ENCODE peak calls at places on chromosome 12, in ten cellular contexts. One of them, this sample, is unnamed.

GRCh38 chr12:103956515-103957027 is 9.1 kb upstream of the TDG start:
- DNase-seq in stimulated activated CD4-positive, alpha-beta T cell treated with anti-CD3 and anti-CD28 coated beads, Interleukin-2, amount 100 ng/mL, for 48 hours: no peak
- DNase-seq in ELF-1: no peak
- DNase-seq in stimulated activated CD8-positive, alpha-beta memory T cell treated with anti-CD3 and anti-CD28 coated beads, Interleukin-12 subunit alpha, Interleukin-12 subunit beta, amount 100 ng/mL, for 4 hours: no peak
- DNase-seq in astrocyte of the spinal cord: no peak
- DNase-seq in CD4-positive, alpha-beta T cell: no peak
- DNase-seq in stromal cell of bone marrow: no peak
- DNase-seq in spleen: no peak
- DNase-seq in SW480: peak
- DNase-seq in NB4: no peak
- DNase-seq in this sample: no peak

GRCh38 chr12:14769462-14769836 is 33.8 kb downstream of the WBP11 start:
- DNase-seq in stimulated activated CD4-positive, alpha-beta T cell treated with anti-CD3 and anti-CD28 coated beads, Interleukin-2, amount 100 ng/mL, for 48 hours: no peak
- DNase-seq in ELF-1: peak
- DNase-seq in stimulated activated CD8-positive, alpha-beta memory T cell treated with anti-CD3 and anti-CD28 coated beads, Interleukin-12 subunit alpha, Interleukin-12 subunit beta, amount 100 ng/mL, for 4 hours: no peak
- DNase-seq in astrocyte of the spinal cord: peak
- DNase-seq in CD4-positive, alpha-beta T cell: no peak
- DNase-seq in stromal cell of bone marrow: no peak
- DNase-seq in spleen: peak
- DNase-seq in SW480: peak
- DNase-seq in NB4: no peak
- DNase-seq in this sample: peak

GRCh38 chr12:52232916-52233461 is at the start of gene KRT7:
- DNase-seq in stimulated activated CD4-positive, alpha-beta T cell treated with anti-CD3 and anti-CD28 coated beads, Interleukin-2, amount 100 ng/mL, for 48 hours: no peak
- DNase-seq in ELF-1: peak
- DNase-seq in stimulated activated CD8-positive, alpha-beta memory T cell treated with anti-CD3 and anti-CD28 coated beads, Interleukin-12 subunit alpha, Interleukin-12 subunit beta, amount 100 ng/mL, for 4 hours: no peak
- DNase-seq in astrocyte of the spinal cord: no peak
- DNase-seq in CD4-positive, alpha-beta T cell: no peak
- DNase-seq in stromal cell of bone marrow: no peak
- DNase-seq in spleen: no peak
- DNase-seq in SW480: no peak
- DNase-seq in NB4: no peak
- DNase-seq in this sample: no peak

GRCh38 chr12:98644433-98644711 is 216 bp downstream of the IKBIP start:
- DNase-seq in stimulated activated CD4-positive, alpha-beta T cell treated with anti-CD3 and anti-CD28 coated beads, Interleukin-2, amount 100 ng/mL, for 48 hours: no peak
- DNase-seq in ELF-1: no peak
- DNase-seq in stimulated activated CD8-positive, alpha-beta memory T cell treated with anti-CD3 and anti-CD28 coated beads, Interleukin-12 subunit alpha, Interleukin-12 subunit beta, amount 100 ng/mL, for 4 hours: no peak
- DNase-seq in astrocyte of the spinal cord: no peak
- DNase-seq in CD4-positive, alpha-beta T cell: no peak
- DNase-seq in stromal cell of bone marrow: no peak
- DNase-seq in spleen: no peak
- DNase-seq in SW480: peak
- DNase-seq in NB4: no peak
- DNase-seq in this sample: no peak

GRCh38 chr12:63809566-63809965 is 29.9 kb downstream of the RXYLT1 start:
- DNase-seq in stimulated activated CD4-positive, alpha-beta T cell treated with anti-CD3 and anti-CD28 coated beads, Interleukin-2, amount 100 ng/mL, for 48 hours: no peak
- DNase-seq in ELF-1: no peak
- DNase-seq in stimulated activated CD8-positive, alpha-beta memory T cell treated with anti-CD3 and anti-CD28 coated beads, Interleukin-12 subunit alpha, Interleukin-12 subunit beta, amount 100 ng/mL, for 4 hours: no peak
- DNase-seq in astrocyte of the spinal cord: no peak
- DNase-seq in CD4-positive, alpha-beta T cell: no peak
- DNase-seq in stromal cell of bone marrow: no peak
- DNase-seq in spleen: no peak
- DNase-seq in SW480: no peak
- DNase-seq in NB4: no peak
- DNase-seq in this sample: no peak

GRCh38 chr12:92369643-92370042 is 224.0 kb upstream of the BTG1 start:
- DNase-seq in stimulated activated CD4-positive, alpha-beta T cell treated with anti-CD3 and anti-CD28 coated beads, Interleukin-2, amount 100 ng/mL, for 48 hours: no peak
- DNase-seq in ELF-1: no peak
- DNase-seq in stimulated activated CD8-positive, alpha-beta memory T cell treated with anti-CD3 and anti-CD28 coated beads, Interleukin-12 subunit alpha, Interleukin-12 subunit beta, amount 100 ng/mL, for 4 hours: no peak
- DNase-seq in astrocyte of the spinal cord: peak
- DNase-seq in CD4-positive, alpha-beta T cell: no peak
- DNase-seq in stromal cell of bone marrow: peak
- DNase-seq in spleen: no peak
- DNase-seq in SW480: no peak
- DNase-seq in NB4: no peak
- DNase-seq in this sample: no peak

GRCh38 chr12:30063435-30063945 is 279.7 kb upstream of the TMTC1 start:
- DNase-seq in stimulated activated CD4-positive, alpha-beta T cell treated with anti-CD3 and anti-CD28 coated beads, Interleukin-2, amount 100 ng/mL, for 48 hours: no peak
- DNase-seq in ELF-1: no peak
- DNase-seq in stimulated activated CD8-positive, alpha-beta memory T cell treated with anti-CD3 and anti-CD28 coated beads, Interleukin-12 subunit alpha, Interleukin-12 subunit beta, amount 100 ng/mL, for 4 hours: no peak
- DNase-seq in astrocyte of the spinal cord: no peak
- DNase-seq in CD4-positive, alpha-beta T cell: no peak
- DNase-seq in stromal cell of bone marrow: no peak
- DNase-seq in spleen: no peak
- DNase-seq in SW480: no peak
- DNase-seq in NB4: no peak
- DNase-seq in this sample: no peak

GRCh38 chr12:57242329-57242690 is 8.7 kb downstream of the STAC3 start:
- DNase-seq in stimulated activated CD4-positive, alpha-beta T cell treated with anti-CD3 and anti-CD28 coated beads, Interleukin-2, amount 100 ng/mL, for 48 hours: no peak
- DNase-seq in ELF-1: no peak
- DNase-seq in stimulated activated CD8-positive, alpha-beta memory T cell treated with anti-CD3 and anti-CD28 coated beads, Interleukin-12 subunit alpha, Interleukin-12 subunit beta, amount 100 ng/mL, for 4 hours: no peak
- DNase-seq in astrocyte of the spinal cord: no peak
- DNase-seq in CD4-positive, alpha-beta T cell: no peak
- DNase-seq in stromal cell of bone marrow: no peak
- DNase-seq in spleen: peak
- DNase-seq in SW480: no peak
- DNase-seq in NB4: no peak
- DNase-seq in this sample: peak

GRCh38 chr12:3311491-3312103 is 179.4 kb upstream of the PRMT8 start:
- DNase-seq in stimulated activated CD4-positive, alpha-beta T cell treated with anti-CD3 and anti-CD28 coated beads, Interleukin-2, amount 100 ng/mL, for 48 hours: no peak
- DNase-seq in ELF-1: no peak
- DNase-seq in stimulated activated CD8-positive, alpha-beta memory T cell treated with anti-CD3 and anti-CD28 coated beads, Interleukin-12 subunit alpha, Interleukin-12 subunit beta, amount 100 ng/mL, for 4 hours: no peak
- DNase-seq in astrocyte of the spinal cord: no peak
- DNase-seq in CD4-positive, alpha-beta T cell: no peak
- DNase-seq in stromal cell of bone marrow: no peak
- DNase-seq in spleen: no peak
- DNase-seq in SW480: peak
- DNase-seq in NB4: no peak
- DNase-seq in this sample: no peak

GRCh38 chr12:61367281-61367785 is 892.9 kb upstream of the USP15 start:
- DNase-seq in stimulated activated CD4-positive, alpha-beta T cell treated with anti-CD3 and anti-CD28 coated beads, Interleukin-2, amount 100 ng/mL, for 48 hours: no peak
- DNase-seq in ELF-1: no peak
- DNase-seq in stimulated activated CD8-positive, alpha-beta memory T cell treated with anti-CD3 and anti-CD28 coated beads, Interleukin-12 subunit alpha, Interleukin-12 subunit beta, amount 100 ng/mL, for 4 hours: no peak
- DNase-seq in astrocyte of the spinal cord: no peak
- DNase-seq in CD4-positive, alpha-beta T cell: no peak
- DNase-seq in stromal cell of bone marrow: no peak
- DNase-seq in spleen: no peak
- DNase-seq in SW480: no peak
- DNase-seq in NB4: no peak
- DNase-seq in this sample: no peak

GRCh38 chr12:92302041-92302829 is 156.6 kb upstream of the BTG1 start:
- DNase-seq in stimulated activated CD4-positive, alpha-beta T cell treated with anti-CD3 and anti-CD28 coated beads, Interleukin-2, amount 100 ng/mL, for 48 hours: no peak
- DNase-seq in ELF-1: no peak
- DNase-seq in stimulated activated CD8-positive, alpha-beta memory T cell treated with anti-CD3 and anti-CD28 coated beads, Interleukin-12 subunit alpha, Interleukin-12 subunit beta, amount 100 ng/mL, for 4 hours: no peak
- DNase-seq in astrocyte of the spinal cord: no peak
- DNase-seq in CD4-positive, alpha-beta T cell: no peak
- DNase-seq in stromal cell of bone marrow: no peak
- DNase-seq in spleen: no peak
- DNase-seq in SW480: no peak
- DNase-seq in NB4: no peak
- DNase-seq in this sample: no peak

GRCh38 chr12:23888396-23889068 is 60.9 kb downstream of the SOX5 start:
- DNase-seq in stimulated activated CD4-positive, alpha-beta T cell treated with anti-CD3 and anti-CD28 coated beads, Interleukin-2, amount 100 ng/mL, for 48 hours: no peak
- DNase-seq in ELF-1: peak
- DNase-seq in stimulated activated CD8-positive, alpha-beta memory T cell treated with anti-CD3 and anti-CD28 coated beads, Interleukin-12 subunit alpha, Interleukin-12 subunit beta, amount 100 ng/mL, for 4 hours: no peak
- DNase-seq in astrocyte of the spinal cord: peak
- DNase-seq in CD4-positive, alpha-beta T cell: no peak
- DNase-seq in stromal cell of bone marrow: no peak
- DNase-seq in spleen: no peak
- DNase-seq in SW480: no peak
- DNase-seq in NB4: no peak
- DNase-seq in this sample: no peak

GRCh38 chr12:89448951-89449371 is 75.6 kb downstream of the GALNT4 start:
- DNase-seq in stimulated activated CD4-positive, alpha-beta T cell treated with anti-CD3 and anti-CD28 coated beads, Interleukin-2, amount 100 ng/mL, for 48 hours: no peak
- DNase-seq in ELF-1: no peak
- DNase-seq in stimulated activated CD8-positive, alpha-beta memory T cell treated with anti-CD3 and anti-CD28 coated beads, Interleukin-12 subunit alpha, Interleukin-12 subunit beta, amount 100 ng/mL, for 4 hours: no peak
- DNase-seq in astrocyte of the spinal cord: peak
- DNase-seq in CD4-positive, alpha-beta T cell: no peak
- DNase-seq in stromal cell of bone marrow: no peak
- DNase-seq in spleen: no peak
- DNase-seq in SW480: no peak
- DNase-seq in NB4: no peak
- DNase-seq in this sample: no peak